ENCODE peak calls at places on chromosomes 3 and 15, in five cellular contexts. One of them, this sample, is unnamed.

GRCh38 chr15:59436774-59437472 is 1.1 kb upstream of the FAM81A start:
- DNase-seq in activated effector memory CD4-positive, alpha-beta T cell treated with anti-CD3 and anti-CD28 coated beads, Interleukin-2, amount 50 U/mL, for 16 hours: no peak
- DNase-seq in left cardiac atrium: no peak
- DNase-seq in bronchial epithelial cell: no peak
- DNase-seq in GM12865: peak
- DNase-seq in this sample: no peak

GRCh38 chr15:30922469-30923311 is 19.0 kb downstream of the FAN1 start:
- DNase-seq in activated effector memory CD4-positive, alpha-beta T cell treated with anti-CD3 and anti-CD28 coated beads, Interleukin-2, amount 50 U/mL, for 16 hours: no peak
- DNase-seq in left cardiac atrium: peak
- DNase-seq in bronchial epithelial cell: peak
- DNase-seq in GM12865: no peak
- DNase-seq in this sample: no peak

GRCh38 chr3:168062679-168063078 is 33.0 kb downstream of the GOLIM4 start:
- DNase-seq in activated effector memory CD4-positive, alpha-beta T cell treated with anti-CD3 and anti-CD28 coated beads, Interleukin-2, amount 50 U/mL, for 16 hours: no peak
- DNase-seq in left cardiac atrium: no peak
- DNase-seq in bronchial epithelial cell: no peak
- DNase-seq in GM12865: no peak
- DNase-seq in this sample: no peak

GRCh38 chr3:188187055-188187454 is 33.1 kb downstream of the LPP start:
- DNase-seq in activated effector memory CD4-positive, alpha-beta T cell treated with anti-CD3 and anti-CD28 coated beads, Interleukin-2, amount 50 U/mL, for 16 hours: no peak
- DNase-seq in left cardiac atrium: no peak
- DNase-seq in bronchial epithelial cell: peak
- DNase-seq in GM12865: no peak
- DNase-seq in this sample: no peak

GRCh38 chr15:69812881-69813280 is 284.8 kb downstream of the TLE3 start:
- DNase-seq in activated effector memory CD4-positive, alpha-beta T cell treated with anti-CD3 and anti-CD28 coated beads, Interleukin-2, amount 50 U/mL, for 16 hours: no peak
- DNase-seq in left cardiac atrium: no peak
- DNase-seq in bronchial epithelial cell: no peak
- DNase-seq in GM12865: no peak
- DNase-seq in this sample: no peak

GRCh38 chr3:4322635-4323034 is 19.5 kb downstream of the SETMAR start:
- DNase-seq in activated effector memory CD4-positive, alpha-beta T cell treated with anti-CD3 and anti-CD28 coated beads, Interleukin-2, amount 50 U/mL, for 16 hours: no peak
- DNase-seq in left cardiac atrium: no peak
- DNase-seq in bronchial epithelial cell: peak
- DNase-seq in GM12865: no peak
- DNase-seq in this sample: no peak

GRCh38 chr15:28098766-28099554 is at the start of gene OCA2:
- DNase-seq in activated effector memory CD4-positive, alpha-beta T cell treated with anti-CD3 and anti-CD28 coated beads, Interleukin-2, amount 50 U/mL, for 16 hours: peak
- DNase-seq in left cardiac atrium: peak
- DNase-seq in bronchial epithelial cell: no peak
- DNase-seq in GM12865: no peak
- DNase-seq in this sample: peak

GRCh38 chr3:191366675-191367074 is 36.3 kb upstream of the UTS2B start:
- DNase-seq in activated effector memory CD4-positive, alpha-beta T cell treated with anti-CD3 and anti-CD28 coated beads, Interleukin-2, amount 50 U/mL, for 16 hours: no peak
- DNase-seq in left cardiac atrium: no peak
- DNase-seq in bronchial epithelial cell: no peak
- DNase-seq in GM12865: no peak
- DNase-seq in this sample: no peak

GRCh38 chr3:52827866-52828376 is 2.6 kb downstream of the ITIH4 start:
- DNase-seq in activated effector memory CD4-positive, alpha-beta T cell treated with anti-CD3 and anti-CD28 coated beads, Interleukin-2, amount 50 U/mL, for 16 hours: no peak
- DNase-seq in left cardiac atrium: no peak
- DNase-seq in bronchial epithelial cell: no peak
- DNase-seq in GM12865: no peak
- DNase-seq in this sample: no peak

GRCh38 chr3:197353001-197353866 is 54.8 kb upstream of the DLG1 start:
- DNase-seq in activated effector memory CD4-positive, alpha-beta T cell treated with anti-CD3 and anti-CD28 coated beads, Interleukin-2, amount 50 U/mL, for 16 hours: no peak
- DNase-seq in left cardiac atrium: no peak
- DNase-seq in bronchial epithelial cell: no peak
- DNase-seq in GM12865: no peak
- DNase-seq in this sample: no peak

GRCh38 chr3:2098398-2099027 is at the start of gene CNTN4:
- DNase-seq in activated effector memory CD4-positive, alpha-beta T cell treated with anti-CD3 and anti-CD28 coated beads, Interleukin-2, amount 50 U/mL, for 16 hours: no peak
- DNase-seq in left cardiac atrium: peak
- DNase-seq in bronchial epithelial cell: no peak
- DNase-seq in GM12865: peak
- DNase-seq in this sample: peak

GRCh38 chr3:158768881-158769518 is 32.9 kb upstream of the MFSD1 start:
- DNase-seq in activated effector memory CD4-positive, alpha-beta T cell treated with anti-CD3 and anti-CD28 coated beads, Interleukin-2, amount 50 U/mL, for 16 hours: no peak
- DNase-seq in left cardiac atrium: peak
- DNase-seq in bronchial epithelial cell: peak
- DNase-seq in GM12865: no peak
- DNase-seq in this sample: no peak

GRCh38 chr3:48899298-48899697 is 616 bp upstream of the SLC25A20 start:
- DNase-seq in activated effector memory CD4-positive, alpha-beta T cell treated with anti-CD3 and anti-CD28 coated beads, Interleukin-2, amount 50 U/mL, for 16 hours: no peak
- DNase-seq in left cardiac atrium: no peak
- DNase-seq in bronchial epithelial cell: peak
- DNase-seq in GM12865: peak
- DNase-seq in this sample: peak

GRCh38 chr3:111151438-111151837 is 79.8 kb downstream of the NECTIN3 start:
- DNase-seq in activated effector memory CD4-positive, alpha-beta T cell treated with anti-CD3 and anti-CD28 coated beads, Interleukin-2, amount 50 U/mL, for 16 hours: no peak
- DNase-seq in left cardiac atrium: no peak
- DNase-seq in bronchial epithelial cell: peak
- DNase-seq in GM12865: no peak
- DNase-seq in this sample: no peak

GRCh38 chr15:77023576-77024272 is 28.8 kb downstream of the PSTPIP1 start:
- DNase-seq in activated effector memory CD4-positive, alpha-beta T cell treated with anti-CD3 and anti-CD28 coated beads, Interleukin-2, amount 50 U/mL, for 16 hours: peak
- DNase-seq in left cardiac atrium: peak
- DNase-seq in bronchial epithelial cell: no peak
- DNase-seq in GM12865: no peak
- DNase-seq in this sample: no peak

GRCh38 chr15:86663304-86663703 is 583.6 kb downstream of the AGBL1 start:
- DNase-seq in activated effector memory CD4-positive, alpha-beta T cell treated with anti-CD3 and anti-CD28 coated beads, Interleukin-2, amount 50 U/mL, for 16 hours: no peak
- DNase-seq in left cardiac atrium: no peak
- DNase-seq in bronchial epithelial cell: no peak
- DNase-seq in GM12865: no peak
- DNase-seq in this sample: no peak

GRCh38 chr3:187292631-187293513 is 1.3 kb upstream of the MASP1 start:
- DNase-seq in activated effector memory CD4-positive, alpha-beta T cell treated with anti-CD3 and anti-CD28 coated beads, Interleukin-2, amount 50 U/mL, for 16 hours: no peak
- DNase-seq in left cardiac atrium: no peak
- DNase-seq in bronchial epithelial cell: no peak
- DNase-seq in GM12865: no peak
- DNase-seq in this sample: no peak

GRCh38 chr15:41860049-41860828 is 21.6 kb downstream of the PLA2G4B start:
- DNase-seq in activated effector memory CD4-positive, alpha-beta T cell treated with anti-CD3 and anti-CD28 coated beads, Interleukin-2, amount 50 U/mL, for 16 hours: no peak
- DNase-seq in left cardiac atrium: no peak
- DNase-seq in bronchial epithelial cell: no peak
- DNase-seq in GM12865: peak
- DNase-seq in this sample: no peak

GRCh38 chr15:62440310-62440709 is 275.2 kb upstream of the C2CD4B start:
- DNase-seq in activated effector memory CD4-positive, alpha-beta T cell treated with anti-CD3 and anti-CD28 coated beads, Interleukin-2, amount 50 U/mL, for 16 hours: no peak
- DNase-seq in left cardiac atrium: no peak
- DNase-seq in bronchial epithelial cell: no peak
- DNase-seq in GM12865: no peak
- DNase-seq in this sample: no peak

GRCh38 chr3:72738752-72739520 is 109.3 kb downstream of the SHQ1 start:
- DNase-seq in activated effector memory CD4-positive, alpha-beta T cell treated with anti-CD3 and anti-CD28 coated beads, Interleukin-2, amount 50 U/mL, for 16 hours: peak
- DNase-seq in left cardiac atrium: peak
- DNase-seq in bronchial epithelial cell: peak
- DNase-seq in GM12865: peak
- DNase-seq in this sample: peak